ENCODE peak calls at places on chromosomes 2 and 18, in five cellular contexts. Z is glomerular endothelial cell, K is ACHN, I is T follicular helper cell, S is NT2/D1. N is an unnamed sample.

GRCh38 chr18:2982452-2983172 is 30.3 kb downstream of the LPIN2 start:
- DNase-seq in Z (no peak), K (peak), I (no peak), S (no peak), N (no peak)

GRCh38 chr2:127107622-127107999 is 657 bp upstream of the BIN1 start:
- DNase-seq in K (peak), S (no peak), Z (no peak), I (no peak), N (no peak)

GRCh38 chr2:239485622-239486021 is 84.8 kb upstream of the HDAC4 start:
- DNase-seq in Z (no peak), K (no peak), S (no peak), I (no peak), N (no peak)

GRCh38 chr18:59065684-59066083 is 74.0 kb upstream of the SEC11C start:
- DNase-seq in I (no peak), S (no peak), Z (no peak), K (no peak), N (no peak)

GRCh38 chr2:86747708-86748627 is 27.9 kb downstream of the RMND5A start:
- DNase-seq in Z (peak), K (peak), I (no peak), S (peak), N (no peak)

GRCh38 chr2:106708189-106708588 is 177.8 kb downstream of the ST6GAL2 start:
- DNase-seq in K (no peak), I (no peak), Z (no peak), S (no peak), N (no peak)

GRCh38 chr2:17756629-17757028 is 2.7 kb downstream of the GEN1 start:
- DNase-seq in K (peak), S (no peak), Z (no peak), I (no peak), N (no peak)

GRCh38 chr18:48861181-48861715 is 89.5 kb downstream of the SMAD7 start:
- DNase-seq in S (no peak), Z (no peak), I (no peak), K (no peak), N (no peak)

GRCh38 chr18:63043516-63043915 is 276.1 kb downstream of the BCL2 start:
- DNase-seq in I (no peak), Z (no peak), S (no peak), K (no peak), N (no peak)

GRCh38 chr18:57015036-57015805 is 131.7 kb upstream of the BOD1L2 start:
- DNase-seq in Z (no peak), I (no peak), S (no peak), K (no peak), N (no peak)

GRCh38 chr2:232929303-232930123 is 59.4 kb downstream of the SNORC start:
- DNase-seq in Z (no peak), S (no peak), I (no peak), K (no peak), N (no peak)

GRCh38 chr2:191917430-191917881 is 70.6 kb upstream of the CAVIN2 start:
- DNase-seq in S (no peak), I (no peak), K (no peak), Z (no peak), N (no peak)

GRCh38 chr2:9814129-9814868 is 29.0 kb upstream of the TAF1B start:
- DNase-seq in I (no peak), Z (no peak), K (no peak), S (no peak), N (no peak)

GRCh38 chr2:96819101-96819875 is 3.2 kb downstream of the CNNM3 start:
- DNase-seq in S (no peak), K (no peak), Z (no peak), I (no peak), N (no peak)

GRCh38 chr2:150733219-150733618 is 245.8 kb upstream of the RND3 start:
- DNase-seq in K (no peak), S (no peak), I (no peak), Z (no peak), N (no peak)

GRCh38 chr2:23425338-23425871 is 40.4 kb downstream of the KLHL29 start:
- DNase-seq in S (no peak), K (no peak), Z (no peak), I (no peak), N (no peak)

GRCh38 chr18:62881509-62882016 is 166.2 kb downstream of the PHLPP1 start:
- DNase-seq in S (no peak), I (no peak), K (peak), Z (peak), N (peak)

GRCh38 chr2:220664272-220665107 is 907.6 kb downstream of the EPHA4 start:
- DNase-seq in K (no peak), S (no peak), I (no peak), Z (no peak), N (peak)

GRCh38 chr2:163471947-163472346 is 263.9 kb downstream of the FIGN start:
- DNase-seq in K (peak), S (peak), Z (peak), I (no peak), N (no peak)

GRCh38 chr2:64730551-64731305 is 77.0 kb upstream of the SERTAD2 start:
- DNase-seq in I (peak), S (no peak), K (peak), Z (no peak), N (peak)